ENCODE peak calls at places on chromosomes 7 and 10, in ten cellular contexts. T is NCI-H1694; R is hippocampal formation; V is fibroblast of mammary gland; D is stimulated activated CD8-positive, alpha-beta memory T cell treated with anti-CD3 and anti-CD28 coated beads, Interleukin-2, amount 100 ng/mL, for 1 hour; I is MCF 10A; W is GM19239; F is iPS-NIHi11; B is B cell; Y is fibroblast of the aortic adventitia. X is an unnamed sample.

GRCh38 chr10:111113961-111114830 is 37.4 kb downstream of the ADRA2A start:
- DNase-seq in T (no peak), R (no peak), V (peak), D (no peak), I (peak), W (no peak), F (no peak), B (no peak), Y (peak), X (no peak)

GRCh38 chr10:103654925-103655324 is 161.4 kb downstream of the NEURL1 start:
- DNase-seq in T (no peak), R (no peak), V (no peak), D (no peak), I (no peak), W (no peak), F (no peak), B (no peak), Y (no peak), X (no peak)

GRCh38 chr10:75663947-75664664 is 232.7 kb downstream of the LRMDA start:
- DNase-seq in T (no peak), R (no peak), V (peak), D (no peak), I (peak), W (no peak), F (no peak), B (no peak), Y (peak), X (peak)

GRCh38 chr7:137689761-137690160 is 157.0 kb downstream of the DGKI start:
- DNase-seq in T (no peak), R (no peak), V (no peak), D (no peak), I (no peak), W (no peak), F (no peak), B (no peak), Y (no peak), X (no peak)

GRCh38 chr10:17643755-17644484 is at the start of gene STAM:
- DNase-seq in T (peak), R (peak), V (peak), D (peak), I (peak), W (peak), F (peak), B (peak), Y (peak), X (peak)

GRCh38 chr7:77316219-77316978 is 99.8 kb downstream of the GSAP start:
- DNase-seq in T (no peak), R (no peak), V (peak), D (no peak), I (no peak), W (no peak), F (no peak), B (no peak), Y (no peak), X (no peak)

GRCh38 chr7:132240821-132241422 is 335.3 kb downstream of the PLXNA4 start:
- DNase-seq in T (no peak), R (no peak), V (no peak), D (no peak), I (no peak), W (no peak), F (no peak), B (no peak), Y (no peak), X (no peak)

GRCh38 chr7:116236020-116236630 is 25.8 kb downstream of the TES start:
- DNase-seq in T (peak), R (peak), V (peak), D (no peak), I (peak), W (no peak), F (peak), B (peak), Y (peak), X (peak)

GRCh38 chr10:15442056-15442455 is 71.0 kb upstream of the FAM171A1 start:
- DNase-seq in T (no peak), R (no peak), V (no peak), D (no peak), I (no peak), W (no peak), F (no peak), B (no peak), Y (no peak), X (no peak)

GRCh38 chr7:33916357-33917081 is 11.2 kb downstream of the BMPER start:
- DNase-seq in T (no peak), R (no peak), V (peak), D (no peak), I (no peak), W (no peak), F (no peak), B (no peak), Y (no peak), X (no peak)

GRCh38 chr7:153385502-153385901 is 626.0 kb downstream of the ACTR3B start:
- DNase-seq in T (no peak), R (no peak), V (no peak), D (no peak), I (no peak), W (no peak), F (no peak), B (no peak), Y (no peak), X (no peak)

GRCh38 chr10:35194906-35195305 is 68.3 kb downstream of the CREM start:
- DNase-seq in T (no peak), R (no peak), V (peak), D (no peak), I (no peak), W (no peak), F (no peak), B (no peak), Y (peak), X (peak)

GRCh38 chr7:96111405-96111804 is 210.5 kb downstream of the SLC25A13 start:
- DNase-seq in T (no peak), R (no peak), V (no peak), D (no peak), I (no peak), W (no peak), F (no peak), B (no peak), Y (no peak), X (no peak)

GRCh38 chr10:127619550-127619949 is 70.4 kb downstream of the NPS start:
- DNase-seq in T (no peak), R (peak), V (no peak), D (no peak), I (no peak), W (no peak), F (no peak), B (no peak), Y (no peak), X (no peak)

GRCh38 chr7:42095791-42096190 is 141.2 kb downstream of the GLI3 start:
- DNase-seq in T (no peak), R (no peak), V (no peak), D (no peak), I (no peak), W (no peak), F (no peak), B (no peak), Y (no peak), X (no peak)

GRCh38 chr10:74575191-74575720 is 251.1 kb upstream of the KAT6B start:
- DNase-seq in T (no peak), R (no peak), V (no peak), D (no peak), I (no peak), W (no peak), F (peak), B (no peak), Y (peak), X (no peak)

GRCh38 chr7:84614821-84615506 is 420.4 kb upstream of the SEMA3A start:
- DNase-seq in T (no peak), R (no peak), V (peak), D (no peak), I (peak), W (no peak), F (no peak), B (no peak), Y (peak), X (peak)

GRCh38 chr10:48509974-48510692 is 94.7 kb downstream of the ARHGAP22 start:
- DNase-seq in T (no peak), R (no peak), V (no peak), D (no peak), I (peak), W (no peak), F (peak), B (no peak), Y (no peak), X (no peak)

GRCh38 chr10:106435081-106435480 is 729.4 kb downstream of the SORCS1 start:
- DNase-seq in T (no peak), R (no peak), V (no peak), D (no peak), I (no peak), W (no peak), F (no peak), B (no peak), Y (no peak), X (no peak)

GRCh38 chr10:132479024-132479602 is 58.5 kb upstream of the INPP5A start:
- DNase-seq in T (no peak), R (no peak), V (no peak), D (no peak), I (no peak), W (no peak), F (no peak), B (no peak), Y (no peak), X (no peak)

GRCh38 chr7:19175241-19175640 is 30.0 kb upstream of the FERD3L start:
- DNase-seq in T (no peak), R (no peak), V (no peak), D (no peak), I (no peak), W (no peak), F (no peak), B (no peak), Y (no peak), X (no peak)

GRCh38 chr10:53209941-53210611 is 437.5 kb upstream of the MBL2 start:
- DNase-seq in T (no peak), R (peak), V (peak), D (no peak), I (peak), W (no peak), F (peak), B (no peak), Y (peak), X (no peak)

GRCh38 chr10:113527181-113527580 is 25.7 kb upstream of the HABP2 start:
- DNase-seq in T (no peak), R (no peak), V (no peak), D (no peak), I (no peak), W (no peak), F (no peak), B (no peak), Y (no peak), X (no peak)

GRCh38 chr10:132078746-132079345 is 13.1 kb downstream of the JAKMIP3 start:
- DNase-seq in T (no peak), R (no peak), V (no peak), D (no peak), I (no peak), W (no peak), F (no peak), B (no peak), Y (no peak), X (no peak)

GRCh38 chr7:102154425-102154824 is 132.2 kb upstream of the SH2B2 start:
- DNase-seq in T (no peak), R (no peak), V (no peak), D (no peak), I (no peak), W (no peak), F (no peak), B (no peak), Y (no peak), X (no peak)

GRCh38 chr10:47020491-47020890 is 109.3 kb downstream of the PTPN20 start:
- DNase-seq in T (no peak), R (no peak), V (peak), D (no peak), I (no peak), W (no peak), F (no peak), B (no peak), Y (peak), X (peak)